ENCODE peak calls at places on chromosomes 7 and 10, in five cellular contexts. One of them, this sample, is unnamed.

GRCh38 chr10:44374155-44374554 is 10.7 kb downstream of the CXCL12 start:
- DNase-seq in HCT116: no peak
- DNase-seq in HepG2: no peak
- DNase-seq in GM12878: no peak
- DNase-seq in K562: no peak
- DNase-seq in this sample: no peak

GRCh38 chr7:2405601-2406345 is 2.4 kb downstream of the CHST12 start:
- DNase-seq in HCT116: no peak
- DNase-seq in K562: peak; percentile 61
- DNase-seq in GM12878: peak; percentile 89
- DNase-seq in HepG2: no peak
- DNase-seq in this sample: no peak

GRCh38 chr7:66039094-66039493 is 36.5 kb upstream of the ASL start:
- DNase-seq in GM12878: peak; percentile 5
- DNase-seq in K562: no peak
- DNase-seq in HCT116: no peak
- DNase-seq in HepG2: no peak
- DNase-seq in this sample: no peak

GRCh38 chr10:89959433-89960110 is 258.2 kb downstream of the KIF20B start:
- DNase-seq in GM12878: peak; percentile 57
- DNase-seq in K562: no peak
- DNase-seq in HepG2: no peak
- DNase-seq in HCT116: no peak
- DNase-seq in this sample: no peak

GRCh38 chr7:69773535-69774225 is 175.4 kb downstream of the AUTS2 start:
- DNase-seq in K562: no peak
- DNase-seq in GM12878: no peak
- DNase-seq in HepG2: no peak
- DNase-seq in HCT116: no peak
- DNase-seq in this sample: no peak

GRCh38 chr7:42227523-42227922 is 9.5 kb downstream of the GLI3 start:
- DNase-seq in HepG2: no peak
- DNase-seq in HCT116: no peak
- DNase-seq in GM12878: no peak
- DNase-seq in K562: no peak
- DNase-seq in this sample: no peak

GRCh38 chr7:1552200-1552599 is 3.8 kb downstream of the TMEM184A start:
- DNase-seq in HCT116: no peak
- DNase-seq in HepG2: no peak
- DNase-seq in GM12878: no peak
- DNase-seq in K562: no peak
- DNase-seq in this sample: no peak

GRCh38 chr10:113232928-113233511 is 283.0 kb downstream of the TCF7L2 start:
- DNase-seq in HepG2: no peak
- DNase-seq in HCT116: no peak
- DNase-seq in K562: no peak
- DNase-seq in GM12878: no peak
- DNase-seq in this sample: no peak

GRCh38 chr7:113087278-113087998 is 811 bp upstream of the GPR85 start:
- DNase-seq in HCT116: no peak
- DNase-seq in K562: peak; percentile 96
- DNase-seq in GM12878: no peak
- DNase-seq in HepG2: peak; percentile 1
- DNase-seq in this sample: peak; percentile 83

GRCh38 chr7:148838905-148839304 is 45.2 kb downstream of the EZH2 start:
- DNase-seq in GM12878: no peak
- DNase-seq in HepG2: no peak
- DNase-seq in HCT116: no peak
- DNase-seq in K562: no peak
- DNase-seq in this sample: peak; percentile 95

GRCh38 chr7:155811895-155812761 is at the start of gene SHH:
- DNase-seq in K562: no peak
- DNase-seq in HepG2: no peak
- DNase-seq in GM12878: no peak
- DNase-seq in HCT116: no peak
- DNase-seq in this sample: no peak

GRCh38 chr10:86254526-86255174 is 111.9 kb downstream of the GRID1 start:
- DNase-seq in HepG2: no peak
- DNase-seq in GM12878: no peak
- DNase-seq in K562: no peak
- DNase-seq in HCT116: peak; percentile 70
- DNase-seq in this sample: no peak

GRCh38 chr7:88688222-88688621 is 71.3 kb upstream of the ZNF804B start:
- DNase-seq in HepG2: no peak
- DNase-seq in GM12878: no peak
- DNase-seq in HCT116: no peak
- DNase-seq in K562: no peak
- DNase-seq in this sample: no peak

GRCh38 chr10:119250641-119251314 is 43.4 kb downstream of the GRK5 start:
- DNase-seq in GM12878: no peak
- DNase-seq in K562: peak; percentile 47
- DNase-seq in HepG2: no peak
- DNase-seq in HCT116: no peak
- DNase-seq in this sample: no peak

GRCh38 chr7:9680713-9681112 is 1247.3 kb downstream of the NXPH1 start:
- DNase-seq in K562: no peak
- DNase-seq in HCT116: no peak
- DNase-seq in HepG2: no peak
- DNase-seq in GM12878: no peak
- DNase-seq in this sample: no peak

GRCh38 chr10:22335204-22335956 is 9.9 kb upstream of the SPAG6 start:
- DNase-seq in HepG2: no peak
- DNase-seq in HCT116: no peak
- DNase-seq in K562: no peak
- DNase-seq in GM12878: no peak
- DNase-seq in this sample: no peak

DNA sequence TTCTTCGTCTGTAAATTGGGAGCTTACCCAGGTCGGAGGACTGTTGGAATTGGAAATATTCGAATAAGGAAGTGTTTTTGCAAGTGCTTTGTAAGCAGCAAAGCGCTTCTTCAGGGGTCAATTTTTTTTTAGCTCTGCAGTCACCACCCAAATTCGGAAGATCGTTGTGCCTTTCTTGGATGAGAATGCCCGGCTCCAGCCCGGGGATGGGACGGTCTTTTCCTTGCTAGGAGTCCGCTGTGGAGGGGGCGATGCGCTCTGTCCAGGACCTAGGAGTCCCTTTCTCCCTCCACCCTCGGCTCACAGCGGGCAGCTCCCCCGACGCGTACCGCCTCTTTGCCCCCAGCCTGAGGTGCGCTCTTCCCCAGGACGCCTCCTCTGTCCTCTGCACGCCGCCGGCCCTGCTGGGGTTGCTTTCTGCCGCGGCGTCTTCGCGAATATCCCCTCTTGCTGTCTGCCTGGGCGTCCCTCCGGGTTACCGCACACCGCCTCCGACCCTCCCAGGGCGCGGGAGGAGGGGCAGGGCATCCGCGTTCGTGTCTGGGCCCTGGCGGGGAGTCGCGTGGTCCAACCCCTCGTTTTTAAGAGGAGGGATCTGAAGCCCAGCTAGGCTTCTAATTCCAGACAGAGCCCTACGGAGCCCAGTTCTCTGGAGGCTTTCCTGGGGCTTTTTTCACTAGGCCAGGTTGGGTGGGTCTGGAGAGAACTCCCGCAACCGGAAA is 167.1 kb downstream of the UBE2H start:
- DNase-seq in HCT116: no peak
- DNase-seq in GM12878: no peak
- DNase-seq in K562: no peak
- DNase-seq in HepG2: no peak
- DNase-seq in this sample: no peak
- TF ChIP-seq EZH2 in HCT116: no peak
- TF ChIP-seq EZH2 in GM12878: no peak
- TF ChIP-seq EZH2 in K562: no peak
- TF ChIP-seq EZH2 in HepG2: peak; percentile 94
- TF ChIP-seq EZH2 in this sample: no peak

DNA sequence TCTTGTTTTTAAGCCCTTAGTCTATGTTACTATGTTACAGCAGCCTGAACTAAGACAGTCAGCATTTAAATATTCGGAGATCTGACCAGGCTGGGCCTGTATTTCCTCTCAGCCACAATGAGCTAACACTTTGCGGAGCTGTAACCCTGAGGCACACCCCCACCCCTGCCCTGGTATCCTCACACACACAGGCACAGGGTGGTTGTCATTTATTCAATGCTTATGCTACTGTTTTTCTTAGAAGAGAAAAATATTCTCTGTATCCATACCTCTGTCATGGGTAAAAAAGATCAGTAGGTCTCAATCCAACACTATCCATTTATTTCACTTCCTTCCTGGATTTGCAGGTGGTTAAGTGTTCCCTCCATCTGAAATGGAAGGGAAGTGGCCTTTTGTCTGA is 80.3 kb upstream of the TRIL start:
- DNase-seq in HCT116: no peak
- DNase-seq in HepG2: no peak
- DNase-seq in K562: no peak
- DNase-seq in GM12878: no peak
- DNase-seq in this sample: no peak
- TF ChIP-seq POLR2AphosphoS5 in HCT116: no peak
- TF ChIP-seq POLR2AphosphoS5 in HepG2: no peak
- TF ChIP-seq POLR2AphosphoS5 in K562: no peak
- TF ChIP-seq POLR2AphosphoS5 in GM12878: no peak
- TF ChIP-seq POLR2AphosphoS5 in this sample: no peak

GRCh38 chr10:7512487-7512886 is 101.7 kb upstream of the SFMBT2 start:
- DNase-seq in K562: no peak
- DNase-seq in HCT116: no peak
- DNase-seq in HepG2: peak; percentile 36
- DNase-seq in GM12878: no peak
- DNase-seq in this sample: no peak
- H3K27ac ChIP-seq in K562: no peak overlapping the region
- H3K27ac ChIP-seq in HCT116: no peak overlapping the region
- H3K27ac ChIP-seq in HepG2: no peak overlapping the region
- H3K27ac ChIP-seq in GM12878: no peak overlapping the region
- H3K27ac ChIP-seq in this sample: no peak overlapping the region

GRCh38 chr7:73606801-73607691 is 17.3 kb downstream of the MLXIPL start:
- DNase-seq in HCT116: no peak
- DNase-seq in K562: peak; percentile 88
- DNase-seq in GM12878: no peak
- DNase-seq in HepG2: peak; percentile 33
- DNase-seq in this sample: no peak
- TF ChIP-seq EZH2 in HCT116: no peak
- TF ChIP-seq EZH2 in K562: no peak
- TF ChIP-seq EZH2 in GM12878: no peak
- TF ChIP-seq EZH2 in HepG2: no peak
- TF ChIP-seq EZH2 in this sample: no peak

GRCh38 chr10:13346280-13346819 is 1.7 kb downstream of the SEPHS1 start:
- DNase-seq in HCT116: no peak
- DNase-seq in GM12878: no peak
- DNase-seq in K562: no peak
- DNase-seq in HepG2: no peak
- DNase-seq in this sample: no peak
- TF ChIP-seq POLR2AphosphoS5 in HCT116: no peak
- TF ChIP-seq POLR2AphosphoS5 in GM12878: no peak
- TF ChIP-seq POLR2AphosphoS5 in K562: no peak
- TF ChIP-seq POLR2AphosphoS5 in HepG2: no peak
- TF ChIP-seq POLR2AphosphoS5 in this sample: no peak

GRCh38 chr10:68231106-68231901 is 609 bp downstream of the ATOH7 start:
- DNase-seq in HCT116: peak; percentile 45
- DNase-seq in K562: peak; percentile 80
- DNase-seq in HepG2: peak; percentile 30
- DNase-seq in GM12878: no peak
- DNase-seq in this sample: no peak
- H3K27ac ChIP-seq in HCT116: peak overlapping the region; percentile 9
- H3K27ac ChIP-seq in K562: no peak overlapping the region
- H3K27ac ChIP-seq in HepG2: no peak overlapping the region
- H3K27ac ChIP-seq in GM12878: no peak overlapping the region
- H3K27ac ChIP-seq in this sample: no peak overlapping the region

DNA sequence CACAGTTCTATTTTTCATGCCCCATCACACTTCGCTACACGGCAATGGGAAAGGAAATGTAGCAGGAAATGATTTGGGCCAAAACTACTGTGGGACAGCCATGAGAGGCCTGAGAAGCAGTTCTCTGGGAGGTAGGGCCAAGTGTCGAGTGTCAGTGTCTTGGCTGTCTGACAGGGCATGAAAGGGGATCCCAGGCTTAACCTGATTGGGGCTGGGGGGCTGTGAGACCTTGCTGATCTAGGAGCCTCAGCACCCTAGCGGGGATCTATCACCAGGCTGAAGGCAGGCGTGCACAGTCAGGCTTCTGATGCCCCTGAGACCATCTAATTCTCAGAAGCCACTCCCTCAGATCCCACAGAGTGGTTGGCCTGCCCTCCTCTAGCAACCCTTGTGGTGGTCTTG is 58.2 kb upstream of the SLC25A13 start:
- DNase-seq in GM12878: no peak
- DNase-seq in HCT116: no peak
- DNase-seq in HepG2: no peak
- DNase-seq in K562: no peak
- DNase-seq in this sample: no peak
- TF ChIP-seq EZH2 in GM12878: no peak
- TF ChIP-seq EZH2 in HCT116: no peak
- TF ChIP-seq EZH2 in HepG2: no peak
- TF ChIP-seq EZH2 in K562: no peak
- TF ChIP-seq EZH2 in this sample: no peak

GRCh38 chr10:804191-804781 is 114.8 kb upstream of the DIP2C start:
- DNase-seq in HepG2: no peak
- DNase-seq in HCT116: no peak
- DNase-seq in K562: no peak
- DNase-seq in GM12878: no peak
- DNase-seq in this sample: no peak
- TF ChIP-seq POLR2AphosphoS5 in HepG2: no peak
- TF ChIP-seq POLR2AphosphoS5 in HCT116: no peak
- TF ChIP-seq POLR2AphosphoS5 in K562: no peak
- TF ChIP-seq POLR2AphosphoS5 in GM12878: no peak
- TF ChIP-seq POLR2AphosphoS5 in this sample: no peak

GRCh38 chr10:15311885-15312280 is 59.2 kb downstream of the FAM171A1 start:
- DNase-seq in HCT116: no peak
- DNase-seq in HepG2: no peak
- DNase-seq in GM12878: no peak
- DNase-seq in K562: no peak
- DNase-seq in this sample: no peak

GRCh38 chr10:15314482-15315070 is 56.5 kb downstream of the FAM171A1 start:
- DNase-seq in K562: no peak
- DNase-seq in HepG2: no peak
- DNase-seq in GM12878: no peak
- DNase-seq in HCT116: no peak
- DNase-seq in this sample: no peak

GRCh38 chr10:15313034-15313433 is 58.1 kb downstream of the FAM171A1 start:
- DNase-seq in HepG2: no peak
- DNase-seq in K562: no peak
- DNase-seq in GM12878: no peak
- DNase-seq in HCT116: no peak
- DNase-seq in this sample: no peak

GRCh38 chr10:15315286-15315685 is 55.8 kb downstream of the FAM171A1 start:
- DNase-seq in GM12878: no peak
- DNase-seq in HCT116: no peak
- DNase-seq in HepG2: no peak
- DNase-seq in K562: no peak
- DNase-seq in this sample: no peak

GRCh38 chr10:15313844-15314243 is 57.2 kb downstream of the FAM171A1 start:
- DNase-seq in K562: peak; percentile 77
- DNase-seq in HepG2: no peak
- DNase-seq in GM12878: no peak
- DNase-seq in HCT116: no peak
- DNase-seq in this sample: no peak
- H3K27ac ChIP-seq in K562: peak overlapping the region; percentile 74
- H3K27ac ChIP-seq in HepG2: no peak overlapping the region
- H3K27ac ChIP-seq in GM12878: no peak overlapping the region
- H3K27ac ChIP-seq in HCT116: no peak overlapping the region
- H3K27ac ChIP-seq in this sample: no peak overlapping the region